ENCODE peak calls at places on chromosomes 16 and 17, in eight cellular contexts. S, Q, K, E, G, N, X and O are unnamed samples.

GRCh38 chr17:40286473-40286872 is 1.2 kb upstream of the CDC6 start:
- DNase-seq in S (no peak), Q (no peak), K (no peak), E (no peak), G (no peak), N (no peak), X (no peak), O (no peak)

GRCh38 chr17:82789806-82790205 is 37.9 kb downstream of the TBCD start:
- DNase-seq in S (no peak), Q (no peak), K (no peak), E (no peak), G (no peak), N (no peak), X (no peak), O (no peak)

GRCh38 chr16:67537636-67538591 is 9.3 kb downstream of the RIPOR1 start:
- DNase-seq in S (no peak), Q (peak; percentile 59), K (peak; percentile 58), E (peak; percentile 63), G (peak; percentile 84), N (no peak), X (no peak), O (no peak)

GRCh38 chr16:58499615-58500328 is at the start of gene NDRG4:
- DNase-seq in S (peak; percentile 94), Q (no peak), K (peak; percentile 49), E (peak; percentile 59), G (peak; percentile 52), N (peak; percentile 97), X (no peak), O (peak; percentile 97)

GRCh38 chr17:40550608-40551007 is 14.7 kb downstream of the CCR7 start:
- DNase-seq in S (no peak), Q (peak; percentile 81), K (peak; percentile 25), E (peak; percentile 27), G (no peak), N (no peak), X (no peak), O (no peak)

GRCh38 chr17:41457656-41458055 is 9.5 kb downstream of the KRT32 start:
- DNase-seq in S (no peak), Q (no peak), K (no peak), E (no peak), G (no peak), N (no peak), X (no peak), O (no peak)

GRCh38 chr16:2039286-2040030 is 8.2 kb downstream of the NTHL1 start:
- DNase-seq in S (peak; percentile 66), Q (peak; percentile 90), K (peak; percentile 83), E (no peak), G (no peak), N (no peak), X (no peak), O (no peak)

GRCh38 chr16:62760398-62760797 is 724.2 kb upstream of the CDH8 start:
- DNase-seq in S (no peak), Q (no peak), K (no peak), E (no peak), G (no peak), N (no peak), X (no peak), O (no peak)

GRCh38 chr16:89811321-89811720 is 5.1 kb downstream of the FANCA start:
- DNase-seq in S (peak; percentile 15), Q (no peak), K (no peak), E (no peak), G (no peak), N (no peak), X (no peak), O (no peak)

GRCh38 chr16:22284637-22285515 is 12.3 kb upstream of the POLR3E start:
- DNase-seq in S (no peak), Q (no peak), K (no peak), E (no peak), G (no peak), N (no peak), X (no peak), O (no peak)

GRCh38 chr16:74951206-74951605 is 33.7 kb downstream of the WDR59 start:
- DNase-seq in S (no peak), Q (no peak), K (no peak), E (no peak), G (no peak), N (no peak), X (no peak), O (no peak)

GRCh38 chr17:73758245-73758644 is 114.0 kb upstream of the SDK2 start:
- DNase-seq in S (no peak), Q (no peak), K (no peak), E (no peak), G (no peak), N (no peak), X (no peak), O (no peak)

GRCh38 chr17:75105269-75106080 is 4.3 kb upstream of the ARMC7 start:
- DNase-seq in S (peak; percentile 72), Q (no peak), K (peak; percentile 85), E (peak; percentile 59), G (peak; percentile 83), N (no peak), X (no peak), O (no peak)

GRCh38 chr16:7183768-7184167 is 148.9 kb upstream of the RBFOX1 start:
- DNase-seq in S (no peak), Q (no peak), K (no peak), E (no peak), G (no peak), N (no peak), X (no peak), O (no peak)

GRCh38 chr17:39899215-39899614 is 19.2 kb downstream of the GSDMB start:
- DNase-seq in S (no peak), Q (no peak), K (no peak), E (no peak), G (no peak), N (no peak), X (no peak), O (no peak)

GRCh38 chr16:7590934-7591333 is 258.3 kb downstream of the RBFOX1 start:
- DNase-seq in S (no peak), Q (no peak), K (no peak), E (no peak), G (no peak), N (no peak), X (no peak), O (no peak)

GRCh38 chr17:82242698-82242976 is 13.8 kb downstream of the SLC16A3 start:
- DNase-seq in S (no peak), Q (no peak), K (no peak), E (no peak), G (no peak), N (no peak), X (no peak), O (no peak)

GRCh38 chr16:83835972-83836566 is 28.3 kb downstream of the HSBP1 start:
- DNase-seq in S (no peak), Q (no peak), K (no peak), E (no peak), G (no peak), N (no peak), X (peak; percentile 72), O (no peak)

GRCh38 chr17:81392909-81393654 is 2.2 kb upstream of the BAHCC1 start:
- DNase-seq in S (no peak), Q (no peak), K (no peak), E (no peak), G (no peak), N (no peak), X (no peak), O (no peak)

GRCh38 chr17:8494506-8495111 is 58.9 kb downstream of the NDEL1 start:
- DNase-seq in S (no peak), Q (no peak), K (no peak), E (peak; percentile 14), G (no peak), N (no peak), X (no peak), O (no peak)

GRCh38 chr16:85524630-85525463 is 88.3 kb upstream of the GSE1 start:
- DNase-seq in S (peak; percentile 42), Q (no peak), K (peak; percentile 53), E (no peak), G (no peak), N (no peak), X (no peak), O (no peak)